ENCODE peak calls at places on chromosomes 16 and 17, in eight cellular contexts. E is stimulated activated CD8-positive, alpha-beta memory T cell treated with anti-CD3 and anti-CD28 coated beads, Interleukin-2, amount 100 ng/mL, for 48 hours; C is effector memory CD4-positive, alpha-beta T cell; N is activated T-cell treated with anti-CD3 and anti-CD28 coated beads for 1 hour; J is HT1080; G is CD4-positive, alpha-beta memory T cell; P is GOT3; Q is SHP77. X is an unnamed sample.

GRCh38 chr16:69338557-69339288 is 641 bp downstream of the COG8 start:
- DNase-seq in E (peak; percentile 30), C (no peak), N (no peak), J (no peak), G (no peak), P (no peak), Q (no peak), X (no peak)

GRCh38 chr17:14756469-14756868 is 455.6 kb downstream of the HS3ST3B1 start:
- DNase-seq in E (no peak), C (no peak), N (no peak), J (no peak), G (no peak), P (no peak), Q (no peak), X (no peak)

GRCh38 chr17:28975031-28975430 is 23.7 kb upstream of the PHF12 start:
- DNase-seq in E (no peak), C (no peak), N (no peak), J (no peak), G (no peak), P (no peak), Q (no peak), X (no peak)

GRCh38 chr17:80952291-80952690 is 39.4 kb upstream of the CHMP6 start:
- DNase-seq in E (no peak), C (no peak), N (no peak), J (no peak), G (no peak), P (no peak), Q (no peak), X (no peak)

GRCh38 chr17:48258317-48258716 is 150.8 kb downstream of the SNX11 start:
- DNase-seq in E (no peak), C (no peak), N (no peak), J (no peak), G (no peak), P (no peak), Q (no peak), X (no peak)

GRCh38 chr17:36881323-36881722 is 56.0 kb upstream of the LHX1 start:
- DNase-seq in E (no peak), C (no peak), N (no peak), J (no peak), G (no peak), P (no peak), Q (no peak), X (no peak)

GRCh38 chr16:49593423-49594040 is 219.9 kb downstream of the C16orf78 start:
- DNase-seq in E (no peak), C (no peak), N (no peak), J (no peak), G (no peak), P (no peak), Q (no peak), X (no peak)

GRCh38 chr17:10226930-10227695 is 28.7 kb upstream of the GAS7 start:
- DNase-seq in E (peak; percentile 28), C (peak; percentile 1), N (peak; percentile 28), J (peak; percentile 32), G (peak; percentile 4), P (no peak), Q (peak; percentile 11), X (peak; percentile 52)

GRCh38 chr16:11148045-11148444 is 108.0 kb downstream of the SOCS1 start:
- DNase-seq in E (no peak), C (no peak), N (no peak), J (no peak), G (no peak), P (no peak), Q (no peak), X (no peak)

GRCh38 chr16:27232061-27232841 is 28.9 kb downstream of the KDM8 start:
- DNase-seq in E (peak; percentile 55), C (no peak), N (no peak), J (no peak), G (no peak), P (no peak), Q (no peak), X (peak; percentile 88)

GRCh38 chr16:89574681-89575246 is 794 bp upstream of the CPNE7 start:
- DNase-seq in E (peak; percentile 57), C (peak; percentile 47), N (peak; percentile 27), J (peak; percentile 62), G (peak; percentile 54), P (no peak), Q (no peak), X (peak; percentile 39)

GRCh38 chr17:78168906-78169793 is 769 bp downstream of the SYNGR2 start:
- DNase-seq in E (peak; percentile 44), C (peak; percentile 59), N (peak; percentile 34), J (peak; percentile 54), G (peak; percentile 53), P (no peak), Q (peak; percentile 76), X (peak; percentile 67)

GRCh38 chr17:41486809-41487530 is 2.7 kb downstream of the KRT36 start:
- DNase-seq in E (peak; percentile 38), C (no peak), N (peak; percentile 3), J (no peak), G (no peak), P (no peak), Q (no peak), X (no peak)

GRCh38 chr17:29145289-29146058 is 34.7 kb downstream of the MYO18A start:
- DNase-seq in E (peak; percentile 44), C (peak; percentile 47), N (peak; percentile 49), J (peak; percentile 80), G (peak; percentile 77), P (no peak), Q (peak; percentile 71), X (peak; percentile 68)

GRCh38 chr16:59527206-59527997 is 793.3 kb upstream of the GOT2 start:
- DNase-seq in E (no peak), C (no peak), N (no peak), J (peak; percentile 82), G (no peak), P (no peak), Q (no peak), X (no peak)

GRCh38 chr17:36475346-36475970 is 11.0 kb upstream of the ZNHIT3 start:
- DNase-seq in E (no peak), C (no peak), N (no peak), J (no peak), G (no peak), P (no peak), Q (peak; percentile 5), X (no peak)

GRCh38 chr17:1108810-1109605 is 70.8 kb downstream of the ABR start:
- DNase-seq in E (peak; percentile 48), C (peak; percentile 57), N (peak; percentile 55), J (peak; percentile 28), G (peak; percentile 80), P (no peak), Q (peak; percentile 51), X (peak; percentile 46)

GRCh38 chr17:41941158-41941557 is 10.7 kb downstream of the ODAD4 start:
- DNase-seq in E (no peak), C (no peak), N (no peak), J (no peak), G (no peak), P (no peak), Q (no peak), X (no peak)

GRCh38 chr16:30904114-30904780 is 7.8 kb downstream of the CTF1 start:
- DNase-seq in E (no peak), C (no peak), N (no peak), J (no peak), G (no peak), P (no peak), Q (no peak), X (no peak)

GRCh38 chr17:50210249-50211225 is 9.1 kb upstream of the COL1A1 start:
- DNase-seq in E (no peak), C (no peak), N (no peak), J (peak; percentile 93), G (no peak), P (peak; percentile 39), Q (no peak), X (no peak)

GRCh38 chr16:77225182-77225581 is 26.0 kb downstream of the SYCE1L start:
- DNase-seq in E (no peak), C (no peak), N (no peak), J (no peak), G (no peak), P (no peak), Q (no peak), X (no peak)

GRCh38 chr17:19534562-19535149 is 1.0 kb downstream of the SLC47A1 start:
- DNase-seq in E (peak; percentile 5), C (no peak), N (no peak), J (peak; percentile 40), G (no peak), P (no peak), Q (no peak), X (no peak)

GRCh38 chr16:26987631-26988030 is 79.1 kb upstream of the C16orf82 start:
- DNase-seq in E (no peak), C (no peak), N (no peak), J (peak; percentile 54), G (no peak), P (no peak), Q (no peak), X (no peak)